ENCODE peak calls at places on chromosomes 6 and 20, in ten cellular contexts. C is mucosa of descending colon; E is pancreas; P is heart left ventricle; B is IMR-90; I is mesenchymal stem cell; T is MM.1S; Z is fibroblast of lung; W is effector memory CD4-positive, alpha-beta T cell; A is GM23248. X is an unnamed sample. For H3K36me3, the result is how much of the 10 kb centered on the place peaks cover.

GRCh38 chr20:25223179-25223661 is 24.7 kb upstream of the PYGB start:
- DNase-seq in C (peak), E (no peak), P (no peak), B (peak), I (peak), T (no peak), Z (peak), W (no peak), A (peak), X (no peak)

GRCh38 chr6:55456016-55456415 is 123.0 kb downstream of the HMGCLL1 start:
- DNase-seq in C (no peak), E (no peak), P (no peak), B (peak), I (no peak), T (no peak), Z (no peak), W (no peak), A (peak), X (no peak)

GRCh38 chr6:40131675-40132074 is 197.4 kb upstream of the MOCS1 start:
- DNase-seq in C (no peak), E (no peak), P (no peak), B (no peak), I (no peak), T (no peak), Z (no peak), W (no peak), A (no peak), X (no peak)

GRCh38 chr20:675453-676314 is at the start of gene SCRT2:
- DNase-seq in C (peak), E (peak), P (peak), B (peak), I (peak), T (peak), Z (peak), W (peak), A (peak), X (peak)

GRCh38 chr20:10239954-10240353 is 21.3 kb downstream of the SNAP25 start:
- DNase-seq in C (no peak), E (no peak), P (no peak), B (peak), I (peak), T (no peak), Z (peak), W (no peak), A (no peak), X (peak)

GRCh38 chr6:108558372-108559096 is 2.2 kb upstream of the FOXO3 start:
- DNase-seq in C (peak), E (peak), P (peak), B (peak), I (peak), T (peak), Z (peak), W (peak), A (peak), X (peak)

GRCh38 chr6:22102671-22103070 is 194.2 kb downstream of the PRL start:
- DNase-seq in C (no peak), E (no peak), P (no peak), B (peak), I (no peak), T (no peak), Z (no peak), W (no peak), A (peak), X (no peak)

GRCh38 chr6:37177083-37177949 is 7.4 kb downstream of the PIM1 start:
- DNase-seq in C (no peak), E (no peak), P (no peak), B (no peak), I (no peak), T (no peak), Z (no peak), W (no peak), A (no peak), X (no peak)

GRCh38 chr20:50330504-50331313 is 140.1 kb downstream of the CEBPB start:
- DNase-seq in C (peak), E (no peak), P (no peak), B (no peak), I (no peak), T (no peak), Z (no peak), W (no peak), A (no peak), X (no peak)

GRCh38 chr6:11414564-11414963 is 123.0 kb upstream of the TMEM170B start:
- DNase-seq in C (no peak), E (no peak), P (no peak), B (no peak), I (no peak), T (peak), Z (no peak), W (peak), A (no peak), X (no peak)

GRCh38 chr6:44229376-44230033 is 6.1 kb downstream of the SLC29A1 start:
- DNase-seq in C (no peak), E (no peak), P (peak), B (no peak), I (no peak), T (no peak), Z (no peak), W (no peak), A (no peak), X (no peak)
- H3K36me3 ChIP-seq in C (under half), E (under half), P (under half), B (under half), I (under half), T (under half), Z (under half), W (under half), A (under half), X (under half)

DNA sequence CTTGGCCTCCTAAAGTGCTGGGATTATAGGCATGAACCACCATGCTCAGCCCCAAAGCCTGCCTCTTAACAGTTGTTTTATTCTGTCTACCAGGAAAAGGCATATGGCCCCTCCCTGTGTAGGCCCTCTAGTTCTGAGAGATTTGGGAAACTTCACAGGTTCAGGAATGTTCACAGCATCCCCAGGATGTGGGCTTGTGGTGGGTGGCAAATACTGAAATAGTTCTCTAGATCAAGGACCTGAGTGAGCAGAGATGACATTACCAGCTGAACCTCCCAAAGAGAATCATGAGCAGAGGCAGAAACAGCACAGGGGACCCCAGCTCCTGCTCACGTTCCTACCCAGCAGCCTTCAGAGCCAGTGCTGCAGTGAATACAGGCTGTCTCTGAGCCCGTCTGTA is 99.6 kb downstream of the SSR1 start:
- DNase-seq in C (no peak), E (no peak), P (no peak), B (no peak), I (no peak), T (no peak), Z (no peak), W (no peak), A (no peak), X (no peak)
- H3K36me3 ChIP-seq in C (under half), E (under half), P (half or more), B (half or more), I (half or more), T (under half), Z (under half), W (under half), A (under half), X (under half)

DNA sequence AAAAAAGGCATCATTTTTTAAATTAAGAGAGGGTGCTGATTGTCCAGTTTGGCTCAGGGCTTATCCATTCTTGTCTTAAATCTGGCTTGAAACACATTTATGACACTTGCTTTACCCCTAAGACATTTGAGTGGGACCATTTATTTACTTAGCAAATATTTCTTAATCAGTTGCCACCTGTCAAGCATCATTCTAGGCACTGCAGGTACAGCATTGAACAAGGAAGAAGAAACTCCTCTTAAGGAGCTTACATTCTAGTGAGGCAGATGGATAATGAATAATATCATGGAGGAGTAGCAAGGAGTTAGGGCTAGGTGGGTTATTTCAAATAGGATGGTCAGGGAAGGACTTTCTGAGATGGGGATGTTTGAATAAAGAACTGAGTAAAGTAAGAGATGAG is 189.8 kb downstream of the UTRN start:
- DNase-seq in C (no peak), E (no peak), P (no peak), B (no peak), I (no peak), T (no peak), Z (no peak), W (no peak), A (no peak), X (no peak)
- H3K36me3 ChIP-seq in C (under half), E (under half), P (half or more), B (under half), I (half or more), T (under half), Z (under half), W (under half), A (under half), X (under half)

DNA sequence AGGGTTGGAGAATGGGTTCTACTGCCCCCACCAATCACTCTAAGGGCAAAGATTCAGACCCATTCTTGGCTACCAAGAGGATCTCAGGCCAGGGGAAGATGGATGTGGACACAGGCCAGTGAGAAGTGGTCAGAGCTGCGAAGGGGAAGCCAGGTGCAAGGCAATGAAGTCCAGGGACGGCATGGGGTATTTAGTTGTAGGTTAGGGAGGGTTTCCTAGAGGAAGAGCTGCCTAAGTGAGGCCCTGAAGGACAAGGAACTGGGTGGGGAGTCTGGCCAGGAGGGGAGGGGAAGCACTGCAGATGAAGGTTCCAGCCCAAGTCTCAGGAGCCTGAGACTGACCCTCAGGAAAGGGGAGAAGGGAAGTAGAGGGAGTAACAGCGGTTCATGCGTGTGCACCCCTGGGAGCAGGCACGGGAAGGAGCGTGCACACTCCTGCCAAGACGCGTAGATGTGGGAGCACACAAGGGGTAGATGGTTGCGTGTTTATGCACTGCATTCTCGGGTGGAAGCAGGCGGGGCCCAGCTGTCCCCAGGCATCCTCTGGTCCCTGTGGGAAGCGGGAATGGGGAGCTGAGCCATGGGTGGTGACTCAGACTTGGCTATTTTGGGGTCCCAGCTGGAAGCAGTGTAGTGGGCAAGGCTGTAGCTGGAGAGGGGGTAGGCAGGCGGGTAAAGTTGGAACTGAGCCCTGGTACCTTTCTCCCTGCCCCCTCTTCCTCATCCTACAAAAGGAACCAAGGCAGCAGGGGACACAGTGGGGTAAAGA is 3.3 kb downstream of the ACTL10 start:
- DNase-seq in C (peak), E (no peak), P (no peak), B (no peak), I (no peak), T (no peak), Z (no peak), W (no peak), A (no peak), X (peak)
- H3K36me3 ChIP-seq in C (under half), E (under half), P (under half), B (under half), I (under half), T (under half), Z (under half), W (under half), A (under half), X (under half)

GRCh38 chr6:159756508-159756907 is 5.3 kb upstream of the ACAT2 start:
- DNase-seq in C (no peak), E (no peak), P (no peak), B (no peak), I (no peak), T (no peak), Z (no peak), W (no peak), A (no peak), X (no peak)
- H3K36me3 ChIP-seq in C (under half), E (under half), P (half or more), B (under half), I (half or more), T (under half), Z (under half), W (under half), A (half or more), X (under half)

DNA sequence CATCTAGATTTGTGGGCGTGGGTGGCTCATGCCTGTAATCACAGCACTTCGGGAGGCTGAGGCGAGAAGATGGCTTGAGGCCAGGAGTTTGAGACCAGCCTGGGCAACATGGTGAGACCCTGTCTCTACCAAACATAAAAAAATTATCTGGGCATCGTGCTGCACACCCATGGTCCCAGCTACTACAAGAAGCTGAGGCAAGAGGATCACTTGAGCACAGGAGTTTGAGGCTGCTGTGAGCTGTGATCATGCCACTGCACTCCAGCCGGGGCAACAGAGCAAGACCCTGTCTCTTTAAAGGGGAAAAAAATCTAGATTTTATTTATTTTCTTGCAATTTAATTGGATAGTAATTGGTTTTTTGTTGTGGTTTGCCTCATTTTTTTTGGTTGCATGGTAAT is 53.6 kb downstream of the DEK start:
- DNase-seq in C (no peak), E (no peak), P (no peak), B (no peak), I (no peak), T (no peak), Z (no peak), W (no peak), A (no peak), X (no peak)
- H3K36me3 ChIP-seq in C (under half), E (under half), P (half or more), B (under half), I (half or more), T (under half), Z (under half), W (under half), A (under half), X (half or more)

DNA sequence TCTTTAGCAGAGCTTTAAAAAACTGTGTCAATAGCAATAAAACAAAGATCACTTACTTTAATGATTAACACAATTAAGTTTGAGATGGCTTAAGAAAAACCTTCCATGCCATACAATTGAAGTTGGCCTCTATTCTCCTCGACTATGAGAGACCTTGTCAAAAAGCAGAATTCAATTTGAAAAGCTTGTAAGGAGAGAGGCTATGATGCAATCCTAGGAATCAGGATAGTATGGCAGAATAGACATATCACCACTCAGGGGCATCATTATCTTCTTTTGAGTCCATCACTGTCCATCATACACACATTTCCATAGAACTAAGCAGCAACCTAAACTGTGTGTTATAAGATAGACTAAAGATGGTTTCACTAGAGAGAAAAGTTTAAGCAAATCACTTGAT is 17.2 kb downstream of the TBC1D7 start:
- DNase-seq in C (no peak), E (no peak), P (no peak), B (no peak), I (no peak), T (no peak), Z (no peak), W (no peak), A (no peak), X (no peak)
- H3K36me3 ChIP-seq in C (under half), E (under half), P (half or more), B (under half), I (half or more), T (under half), Z (under half), W (under half), A (under half), X (half or more)